ENCODE peak calls at places on chromosomes 1 and 21, in six cellular contexts. One of them, this sample, is unnamed.

GRCh38 chr21:43662286-43662685 is 2.9 kb downstream of the RRP1B start:
- DNase-seq in bronchial epithelial cell: no peak
- DNase-seq in glutamatergic neuron: no peak
- DNase-seq in osteocyte: no peak
- DNase-seq in PC-3: no peak
- DNase-seq in esophagus squamous epithelium: no peak
- DNase-seq in this sample: no peak

GRCh38 chr1:178487070-178487615 is 9.6 kb downstream of the CLEC20A start:
- DNase-seq in esophagus squamous epithelium: no peak
- DNase-seq in osteocyte: no peak
- DNase-seq in PC-3: no peak
- DNase-seq in glutamatergic neuron: no peak
- DNase-seq in bronchial epithelial cell: no peak
- DNase-seq in this sample: no peak

GRCh38 chr1:246139745-246140182 is 367.3 kb downstream of the SMYD3 start:
- DNase-seq in esophagus squamous epithelium: no peak
- DNase-seq in bronchial epithelial cell: peak; percentile 99
- DNase-seq in osteocyte: no peak
- DNase-seq in glutamatergic neuron: no peak
- DNase-seq in PC-3: peak; percentile 97
- DNase-seq in this sample: no peak

GRCh38 chr1:154714638-154715037 is 106.7 kb upstream of the ADAR start:
- DNase-seq in PC-3: peak; percentile 32
- DNase-seq in osteocyte: no peak
- DNase-seq in glutamatergic neuron: no peak
- DNase-seq in esophagus squamous epithelium: no peak
- DNase-seq in bronchial epithelial cell: peak; percentile 20
- DNase-seq in this sample: no peak

GRCh38 chr21:25556087-25556486 is 51.2 kb downstream of the MRPL39 start:
- DNase-seq in esophagus squamous epithelium: no peak
- DNase-seq in glutamatergic neuron: no peak
- DNase-seq in bronchial epithelial cell: no peak
- DNase-seq in osteocyte: no peak
- DNase-seq in PC-3: no peak
- DNase-seq in this sample: no peak

GRCh38 chr21:44703731-44704635 is 7.0 kb downstream of the KRTAP10-12 start:
- DNase-seq in PC-3: no peak
- DNase-seq in glutamatergic neuron: no peak
- DNase-seq in osteocyte: peak; percentile 80
- DNase-seq in esophagus squamous epithelium: no peak
- DNase-seq in bronchial epithelial cell: no peak
- DNase-seq in this sample: no peak

GRCh38 chr1:5598824-5599395 is 393.3 kb downstream of the NPHP4 start:
- DNase-seq in esophagus squamous epithelium: no peak
- DNase-seq in glutamatergic neuron: no peak
- DNase-seq in PC-3: no peak
- DNase-seq in osteocyte: peak; percentile 62
- DNase-seq in bronchial epithelial cell: no peak
- DNase-seq in this sample: no peak

GRCh38 chr1:235253219-235253640 is 74.7 kb downstream of the ARID4B start:
- DNase-seq in osteocyte: no peak
- DNase-seq in glutamatergic neuron: peak; percentile 72
- DNase-seq in bronchial epithelial cell: peak; percentile 70
- DNase-seq in esophagus squamous epithelium: no peak
- DNase-seq in PC-3: peak; percentile 77
- DNase-seq in this sample: peak; percentile 71

GRCh38 chr1:12851779-12852178 is 3.3 kb upstream of the HNRNPCL1 start:
- DNase-seq in bronchial epithelial cell: peak; percentile 40
- DNase-seq in esophagus squamous epithelium: no peak
- DNase-seq in PC-3: peak; percentile 28
- DNase-seq in osteocyte: no peak
- DNase-seq in glutamatergic neuron: no peak
- DNase-seq in this sample: no peak

GRCh38 chr1:100290291-100290690 is 24.3 kb downstream of the RTCA start:
- DNase-seq in esophagus squamous epithelium: no peak
- DNase-seq in glutamatergic neuron: no peak
- DNase-seq in osteocyte: no peak
- DNase-seq in bronchial epithelial cell: no peak
- DNase-seq in PC-3: no peak
- DNase-seq in this sample: no peak

GRCh38 chr1:206794294-206794908 is 22.1 kb upstream of the IL10 start:
- DNase-seq in esophagus squamous epithelium: no peak
- DNase-seq in glutamatergic neuron: no peak
- DNase-seq in PC-3: no peak
- DNase-seq in osteocyte: no peak
- DNase-seq in bronchial epithelial cell: no peak
- DNase-seq in this sample: no peak

GRCh38 chr1:9239622-9240401 is 5.2 kb downstream of the H6PD start:
- DNase-seq in esophagus squamous epithelium: no peak
- DNase-seq in PC-3: no peak
- DNase-seq in glutamatergic neuron: no peak
- DNase-seq in bronchial epithelial cell: no peak
- DNase-seq in osteocyte: no peak
- DNase-seq in this sample: no peak

GRCh38 chr1:208449951-208450350 is 205.8 kb upstream of the PLXNA2 start:
- DNase-seq in glutamatergic neuron: no peak
- DNase-seq in esophagus squamous epithelium: no peak
- DNase-seq in PC-3: no peak
- DNase-seq in osteocyte: no peak
- DNase-seq in bronchial epithelial cell: no peak
- DNase-seq in this sample: no peak

GRCh38 chr1:99704356-99704816 is 58.5 kb downstream of the PALMD start:
- DNase-seq in bronchial epithelial cell: no peak
- DNase-seq in PC-3: no peak
- DNase-seq in glutamatergic neuron: no peak
- DNase-seq in osteocyte: no peak
- DNase-seq in esophagus squamous epithelium: no peak
- DNase-seq in this sample: no peak

GRCh38 chr1:42847721-42848470 is 1.5 kb downstream of the ZNF691 start:
- DNase-seq in PC-3: no peak
- DNase-seq in esophagus squamous epithelium: no peak
- DNase-seq in bronchial epithelial cell: no peak
- DNase-seq in glutamatergic neuron: no peak
- DNase-seq in osteocyte: no peak
- DNase-seq in this sample: no peak

GRCh38 chr1:216054593-216054992 is 368.7 kb downstream of the USH2A start:
- DNase-seq in PC-3: no peak
- DNase-seq in esophagus squamous epithelium: no peak
- DNase-seq in glutamatergic neuron: no peak
- DNase-seq in bronchial epithelial cell: no peak
- DNase-seq in osteocyte: no peak
- DNase-seq in this sample: no peak

GRCh38 chr21:18041012-18041411 is 203.6 kb upstream of the CHODL start:
- DNase-seq in glutamatergic neuron: no peak
- DNase-seq in esophagus squamous epithelium: no peak
- DNase-seq in PC-3: peak; percentile 50
- DNase-seq in bronchial epithelial cell: peak; percentile 1
- DNase-seq in osteocyte: no peak
- DNase-seq in this sample: peak; percentile 29
- TF ChIP-seq CTCF in glutamatergic neuron: no peak
- TF ChIP-seq CTCF in esophagus squamous epithelium: peak; percentile 41
- TF ChIP-seq CTCF in PC-3: peak; percentile 60
- TF ChIP-seq CTCF in bronchial epithelial cell: no peak
- TF ChIP-seq CTCF in osteocyte: no peak
- TF ChIP-seq CTCF in this sample: no peak

DNA sequence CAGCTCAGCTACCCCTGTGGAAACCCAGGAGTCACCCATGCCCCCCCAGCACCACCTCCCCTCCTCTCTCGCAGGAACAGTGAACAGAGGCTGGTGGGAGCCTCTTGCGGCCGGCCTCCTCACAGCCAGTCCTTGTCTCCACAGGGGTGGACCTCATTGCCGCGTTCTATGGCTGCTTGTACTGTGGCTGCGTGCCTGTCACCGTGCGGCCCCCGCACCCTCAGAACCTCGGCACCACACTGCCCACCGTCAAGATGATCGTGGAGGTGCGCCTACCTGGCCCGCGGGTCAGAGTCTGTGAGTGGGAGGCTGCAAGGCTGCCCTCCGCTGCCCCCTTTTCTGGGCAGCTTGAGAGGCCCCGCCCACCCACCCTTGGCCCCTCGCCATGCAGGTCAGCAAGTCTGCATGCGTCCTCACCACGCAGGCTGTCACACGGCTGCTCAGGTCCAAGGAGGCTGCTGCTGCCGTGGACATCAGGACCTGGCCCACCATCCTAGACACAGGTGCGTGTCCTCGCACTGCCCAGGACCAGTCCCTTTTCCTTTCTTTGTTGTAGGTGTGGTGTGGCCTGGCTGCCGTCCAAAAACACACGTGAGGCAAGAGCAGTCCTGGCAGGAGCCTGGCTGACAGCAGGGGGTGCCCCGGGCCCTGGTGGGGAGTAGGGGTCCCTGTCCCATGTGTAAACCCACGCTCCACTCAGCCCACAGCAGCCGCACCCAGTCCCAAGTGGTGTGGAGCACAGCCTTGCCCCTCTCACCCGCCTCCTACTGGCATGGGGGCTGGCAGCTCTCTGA is 50.3 kb downstream of the S100B start:
- DNase-seq in bronchial epithelial cell: no peak
- DNase-seq in glutamatergic neuron: no peak
- DNase-seq in esophagus squamous epithelium: no peak
- DNase-seq in osteocyte: no peak
- DNase-seq in PC-3: no peak
- DNase-seq in this sample: no peak
- TF ChIP-seq CTCF in bronchial epithelial cell: no peak
- TF ChIP-seq CTCF in glutamatergic neuron: no peak
- TF ChIP-seq CTCF in esophagus squamous epithelium: no peak
- TF ChIP-seq CTCF in osteocyte: no peak
- TF ChIP-seq CTCF in PC-3: no peak
- TF ChIP-seq CTCF in this sample: no peak

GRCh38 chr1:62334434-62334833 is 15.2 kb upstream of the KANK4 start:
- DNase-seq in esophagus squamous epithelium: no peak
- DNase-seq in osteocyte: no peak
- DNase-seq in bronchial epithelial cell: no peak
- DNase-seq in glutamatergic neuron: no peak
- DNase-seq in PC-3: no peak
- DNase-seq in this sample: no peak
- TF ChIP-seq CTCF in esophagus squamous epithelium: peak; percentile 8
- TF ChIP-seq CTCF in osteocyte: no peak
- TF ChIP-seq CTCF in bronchial epithelial cell: no peak
- TF ChIP-seq CTCF in glutamatergic neuron: peak; percentile 32
- TF ChIP-seq CTCF in PC-3: no peak
- TF ChIP-seq CTCF in this sample: peak; percentile 45

GRCh38 chr1:229554886-229555621 is 3.5 kb downstream of the ABCB10 start:
- DNase-seq in esophagus squamous epithelium: no peak
- DNase-seq in glutamatergic neuron: no peak
- DNase-seq in PC-3: no peak
- DNase-seq in bronchial epithelial cell: no peak
- DNase-seq in osteocyte: no peak
- DNase-seq in this sample: no peak
- TF ChIP-seq CTCF in esophagus squamous epithelium: no peak
- TF ChIP-seq CTCF in glutamatergic neuron: no peak
- TF ChIP-seq CTCF in PC-3: no peak
- TF ChIP-seq CTCF in bronchial epithelial cell: no peak
- TF ChIP-seq CTCF in osteocyte: no peak
- TF ChIP-seq CTCF in this sample: no peak

GRCh38 chr1:165109013-165109412 is 247.5 kb downstream of the LMX1A start:
- DNase-seq in PC-3: peak; percentile 26
- DNase-seq in bronchial epithelial cell: no peak
- DNase-seq in glutamatergic neuron: no peak
- DNase-seq in osteocyte: no peak
- DNase-seq in esophagus squamous epithelium: no peak
- DNase-seq in this sample: no peak
- TF ChIP-seq CTCF in PC-3: no peak
- TF ChIP-seq CTCF in bronchial epithelial cell: no peak
- TF ChIP-seq CTCF in glutamatergic neuron: no peak
- TF ChIP-seq CTCF in osteocyte: no peak
- TF ChIP-seq CTCF in esophagus squamous epithelium: no peak
- TF ChIP-seq CTCF in this sample: no peak

DNA sequence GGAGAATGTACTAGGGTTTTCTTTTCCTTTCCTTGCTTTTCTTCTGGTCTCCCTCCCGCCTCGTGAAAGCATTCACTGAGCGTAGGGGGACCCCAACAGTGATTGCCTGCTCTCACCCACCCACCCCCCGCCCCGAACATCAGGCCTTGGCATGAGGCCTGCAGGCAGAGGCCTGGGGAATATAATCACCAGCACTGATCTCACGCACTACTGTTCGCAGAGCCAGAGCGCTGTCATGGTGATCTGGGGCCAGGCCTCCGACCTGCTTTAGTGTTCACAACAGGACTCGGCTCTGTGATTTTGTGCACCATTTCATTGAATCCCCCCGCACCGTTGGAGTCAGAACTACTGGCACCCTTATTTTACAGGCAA is 47.6 kb downstream of the LRRN2 start:
- DNase-seq in bronchial epithelial cell: no peak
- DNase-seq in glutamatergic neuron: peak; percentile 42
- DNase-seq in PC-3: no peak
- DNase-seq in osteocyte: no peak
- DNase-seq in esophagus squamous epithelium: no peak
- DNase-seq in this sample: no peak
- TF ChIP-seq CTCF in bronchial epithelial cell: no peak
- TF ChIP-seq CTCF in glutamatergic neuron: no peak
- TF ChIP-seq CTCF in PC-3: no peak
- TF ChIP-seq CTCF in osteocyte: no peak
- TF ChIP-seq CTCF in esophagus squamous epithelium: no peak
- TF ChIP-seq CTCF in this sample: no peak

GRCh38 chr1:54488065-54488750 is 59.8 kb upstream of the ACOT11 start:
- DNase-seq in osteocyte: peak; percentile 97
- DNase-seq in bronchial epithelial cell: peak; percentile 60
- DNase-seq in glutamatergic neuron: peak; percentile 96
- DNase-seq in esophagus squamous epithelium: peak; percentile 24
- DNase-seq in PC-3: peak; percentile 92
- DNase-seq in this sample: peak; percentile 92
- TF ChIP-seq CTCF in osteocyte: peak; percentile 30
- TF ChIP-seq CTCF in bronchial epithelial cell: peak; percentile 4
- TF ChIP-seq CTCF in glutamatergic neuron: no peak
- TF ChIP-seq CTCF in esophagus squamous epithelium: peak; percentile 43
- TF ChIP-seq CTCF in PC-3: peak; percentile 9
- TF ChIP-seq CTCF in this sample: no peak